ENCODE peak calls at places on chromosomes 7 and 10, in five cellular contexts. One of them, this sample, is unnamed.

GRCh38 chr7:94513565-94513860 is 3.9 kb downstream of the CASD1 start:
- DNase-seq in breast epithelium: no peak
- DNase-seq in smooth muscle cell of the brain vasculature: no peak
- DNase-seq in CD4-positive, alpha-beta memory T cell: no peak
- DNase-seq in LoVo: no peak
- DNase-seq in this sample: no peak

GRCh38 chr7:66418537-66418936 is 210.1 kb upstream of the KCTD7 start:
- DNase-seq in breast epithelium: no peak
- DNase-seq in CD4-positive, alpha-beta memory T cell: no peak
- DNase-seq in smooth muscle cell of the brain vasculature: no peak
- DNase-seq in LoVo: no peak
- DNase-seq in this sample: no peak

GRCh38 chr10:18133046-18133445 is 7.2 kb upstream of the CACNB2 start:
- DNase-seq in CD4-positive, alpha-beta memory T cell: no peak
- DNase-seq in LoVo: no peak
- DNase-seq in smooth muscle cell of the brain vasculature: no peak
- DNase-seq in breast epithelium: no peak
- DNase-seq in this sample: no peak

GRCh38 chr7:17696422-17696821 is 243.9 kb downstream of the SNX13 start:
- DNase-seq in breast epithelium: peak; percentile 68
- DNase-seq in CD4-positive, alpha-beta memory T cell: no peak
- DNase-seq in smooth muscle cell of the brain vasculature: no peak
- DNase-seq in LoVo: peak; percentile 58
- DNase-seq in this sample: no peak

GRCh38 chr7:114081606-114082425 is 163.0 kb upstream of the PPP1R3A start:
- DNase-seq in LoVo: peak; percentile 80
- DNase-seq in smooth muscle cell of the brain vasculature: no peak
- DNase-seq in CD4-positive, alpha-beta memory T cell: peak; percentile 37
- DNase-seq in breast epithelium: no peak
- DNase-seq in this sample: no peak

GRCh38 chr7:127251048-127251451 is 1.7 kb downstream of the GRM8 start:
- DNase-seq in smooth muscle cell of the brain vasculature: no peak
- DNase-seq in CD4-positive, alpha-beta memory T cell: peak; percentile 1
- DNase-seq in breast epithelium: no peak
- DNase-seq in LoVo: no peak
- DNase-seq in this sample: no peak

GRCh38 chr7:30285067-30285530 is 702 bp downstream of the ZNRF2 start:
- DNase-seq in breast epithelium: no peak
- DNase-seq in CD4-positive, alpha-beta memory T cell: no peak
- DNase-seq in smooth muscle cell of the brain vasculature: no peak
- DNase-seq in LoVo: peak; percentile 33
- DNase-seq in this sample: no peak

GRCh38 chr10:128058106-128058745 is 68.0 kb downstream of the MKI67 start:
- DNase-seq in breast epithelium: no peak
- DNase-seq in CD4-positive, alpha-beta memory T cell: no peak
- DNase-seq in smooth muscle cell of the brain vasculature: no peak
- DNase-seq in LoVo: no peak
- DNase-seq in this sample: no peak

GRCh38 chr7:154770361-154770760 is 232.6 kb downstream of the PAXIP1 start:
- DNase-seq in LoVo: no peak
- DNase-seq in CD4-positive, alpha-beta memory T cell: no peak
- DNase-seq in breast epithelium: no peak
- DNase-seq in smooth muscle cell of the brain vasculature: no peak
- DNase-seq in this sample: no peak

GRCh38 chr7:116177009-116177408 is 33.3 kb upstream of the TES start:
- DNase-seq in smooth muscle cell of the brain vasculature: peak; percentile 58
- DNase-seq in breast epithelium: no peak
- DNase-seq in LoVo: no peak
- DNase-seq in CD4-positive, alpha-beta memory T cell: no peak
- DNase-seq in this sample: no peak

GRCh38 chr10:58439632-58440364 is 54.6 kb downstream of the TFAM start:
- DNase-seq in breast epithelium: no peak
- DNase-seq in LoVo: no peak
- DNase-seq in smooth muscle cell of the brain vasculature: no peak
- DNase-seq in CD4-positive, alpha-beta memory T cell: no peak
- DNase-seq in this sample: no peak

GRCh38 chr10:132637477-132638129 is 100.0 kb downstream of the INPP5A start:
- DNase-seq in breast epithelium: peak; percentile 39
- DNase-seq in CD4-positive, alpha-beta memory T cell: peak; percentile 55
- DNase-seq in LoVo: peak; percentile 52
- DNase-seq in smooth muscle cell of the brain vasculature: peak; percentile 50
- DNase-seq in this sample: peak; percentile 44

GRCh38 chr7:100686201-100686821 is 7.7 kb downstream of the GIGYF1 start:
- DNase-seq in LoVo: no peak
- DNase-seq in smooth muscle cell of the brain vasculature: no peak
- DNase-seq in CD4-positive, alpha-beta memory T cell: no peak
- DNase-seq in breast epithelium: no peak
- DNase-seq in this sample: no peak

GRCh38 chr7:13742126-13742525 is 247.3 kb downstream of the ETV1 start:
- DNase-seq in CD4-positive, alpha-beta memory T cell: no peak
- DNase-seq in smooth muscle cell of the brain vasculature: no peak
- DNase-seq in breast epithelium: no peak
- DNase-seq in LoVo: peak; percentile 56
- DNase-seq in this sample: no peak

GRCh38 chr7:158396982-158397862 is 190.4 kb downstream of the PTPRN2 start:
- DNase-seq in breast epithelium: no peak
- DNase-seq in LoVo: peak; percentile 47
- DNase-seq in smooth muscle cell of the brain vasculature: no peak
- DNase-seq in CD4-positive, alpha-beta memory T cell: no peak
- DNase-seq in this sample: no peak

GRCh38 chr10:48414778-48415177 is 108.3 kb downstream of the MAPK8 start:
- DNase-seq in LoVo: no peak
- DNase-seq in smooth muscle cell of the brain vasculature: no peak
- DNase-seq in breast epithelium: no peak
- DNase-seq in CD4-positive, alpha-beta memory T cell: no peak
- DNase-seq in this sample: no peak

GRCh38 chr10:43073191-43073590 is 3.7 kb upstream of the RET start:
- DNase-seq in CD4-positive, alpha-beta memory T cell: no peak
- DNase-seq in LoVo: no peak
- DNase-seq in breast epithelium: no peak
- DNase-seq in smooth muscle cell of the brain vasculature: no peak
- DNase-seq in this sample: no peak

GRCh38 chr10:63866747-63867140 is 345.5 kb downstream of the REEP3 start:
- DNase-seq in smooth muscle cell of the brain vasculature: peak; percentile 3
- DNase-seq in CD4-positive, alpha-beta memory T cell: peak; percentile 1
- DNase-seq in breast epithelium: no peak
- DNase-seq in LoVo: peak; percentile 41
- DNase-seq in this sample: no peak

GRCh38 chr10:110008518-110009339 is 945 bp downstream of the ADD3 start:
- DNase-seq in CD4-positive, alpha-beta memory T cell: peak; percentile 56
- DNase-seq in LoVo: peak; percentile 39
- DNase-seq in breast epithelium: no peak
- DNase-seq in smooth muscle cell of the brain vasculature: no peak
- DNase-seq in this sample: no peak

GRCh38 chr10:21528452-21529235 is 3.2 kb upstream of the SKIDA1 start:
- DNase-seq in CD4-positive, alpha-beta memory T cell: no peak
- DNase-seq in smooth muscle cell of the brain vasculature: no peak
- DNase-seq in breast epithelium: no peak
- DNase-seq in LoVo: no peak
- DNase-seq in this sample: no peak

GRCh38 chr7:141700848-141701371 is 1.1 kb downstream of the DENND11 start:
- DNase-seq in smooth muscle cell of the brain vasculature: no peak
- DNase-seq in LoVo: no peak
- DNase-seq in breast epithelium: no peak
- DNase-seq in CD4-positive, alpha-beta memory T cell: no peak
- DNase-seq in this sample: no peak

GRCh38 chr10:102713483-102713813 is 749 bp downstream of the ARL3 start:
- DNase-seq in breast epithelium: no peak
- DNase-seq in CD4-positive, alpha-beta memory T cell: no peak
- DNase-seq in smooth muscle cell of the brain vasculature: peak; percentile 7
- DNase-seq in LoVo: no peak
- DNase-seq in this sample: no peak

GRCh38 chr7:41928781-41929180 is 225.9 kb upstream of the INHBA start:
- DNase-seq in LoVo: no peak
- DNase-seq in breast epithelium: no peak
- DNase-seq in smooth muscle cell of the brain vasculature: no peak
- DNase-seq in CD4-positive, alpha-beta memory T cell: no peak
- DNase-seq in this sample: no peak

GRCh38 chr7:69374036-69374420 is 224.2 kb upstream of the AUTS2 start:
- DNase-seq in breast epithelium: no peak
- DNase-seq in CD4-positive, alpha-beta memory T cell: no peak
- DNase-seq in LoVo: no peak
- DNase-seq in smooth muscle cell of the brain vasculature: no peak
- DNase-seq in this sample: no peak

GRCh38 chr7:64509583-64509982 is 53.3 kb downstream of the ZNF680 start:
- DNase-seq in smooth muscle cell of the brain vasculature: no peak
- DNase-seq in LoVo: no peak
- DNase-seq in breast epithelium: no peak
- DNase-seq in CD4-positive, alpha-beta memory T cell: no peak
- DNase-seq in this sample: no peak

GRCh38 chr10:88913157-88913556 is 33.1 kb downstream of the STAMBPL1 start:
- DNase-seq in CD4-positive, alpha-beta memory T cell: no peak
- DNase-seq in LoVo: no peak
- DNase-seq in breast epithelium: no peak
- DNase-seq in smooth muscle cell of the brain vasculature: no peak
- DNase-seq in this sample: no peak

GRCh38 chr10:5564537-5565204 is 39.9 kb downstream of the CALML3 start:
- DNase-seq in LoVo: no peak
- DNase-seq in CD4-positive, alpha-beta memory T cell: peak; percentile 56
- DNase-seq in smooth muscle cell of the brain vasculature: no peak
- DNase-seq in breast epithelium: peak; percentile 37
- DNase-seq in this sample: no peak